ENCODE peak calls at places on chromosomes 11 and 22, in seven cellular contexts. U, C, J, T, Y, S and A are unnamed samples.

GRCh38 chr11:29435421-29435820 is 581.4 kb downstream of the KCNA4 start:
- DNase-seq in U (no peak), C (no peak), J (no peak), T (no peak), Y (no peak), S (no peak), A (no peak)

GRCh38 chr11:118033443-118033842 is 43.4 kb upstream of the TMPRSS4 start:
- DNase-seq in U (no peak), C (no peak), J (no peak), T (no peak), Y (no peak), S (no peak), A (no peak)

GRCh38 chr11:110355011-110355744 is 58.8 kb upstream of the RDX start:
- DNase-seq in U (no peak), C (no peak), J (no peak), T (peak; percentile 27), Y (no peak), S (no peak), A (no peak)

GRCh38 chr11:1122356-1123002 is 35.3 kb upstream of the MUC5AC start:
- DNase-seq in U (no peak), C (no peak), J (peak; percentile 7), T (no peak), Y (no peak), S (no peak), A (no peak)

GRCh38 chr11:105296806-105297205 is 157.2 kb upstream of the CARD18 start:
- DNase-seq in U (no peak), C (no peak), J (no peak), T (no peak), Y (no peak), S (no peak), A (no peak)

GRCh38 chr11:28878025-28878424 is 769.8 kb downstream of the METTL15 start:
- DNase-seq in U (peak; percentile 56), C (no peak), J (no peak), T (no peak), Y (no peak), S (no peak), A (no peak)

GRCh38 chr11:61826930-61827572 is 1.0 kb upstream of the FADS2 start:
- DNase-seq in U (no peak), C (peak; percentile 88), J (no peak), T (no peak), Y (no peak), S (peak; percentile 34), A (peak; percentile 49)

GRCh38 chr11:64536997-64537396 is 54.0 kb upstream of the SLC22A12 start:
- DNase-seq in U (no peak), C (no peak), J (no peak), T (no peak), Y (no peak), S (no peak), A (no peak)

GRCh38 chr11:78371221-78371899 is 46.3 kb downstream of the GAB2 start:
- DNase-seq in U (no peak), C (peak; percentile 58), J (no peak), T (no peak), Y (no peak), S (no peak), A (no peak)

GRCh38 chr11:36195496-36196346 is 93.5 kb downstream of the COMMD9 start:
- DNase-seq in U (no peak), C (no peak), J (no peak), T (no peak), Y (no peak), S (no peak), A (no peak)

GRCh38 chr11:46346886-46347636 is at the start of gene DGKZ:
- DNase-seq in U (no peak), C (peak; percentile 89), J (peak; percentile 99), T (peak; percentile 86), Y (peak; percentile 54), S (peak; percentile 91), A (peak; percentile 89)

GRCh38 chr11:63901660-63902059 is 15.3 kb downstream of the RCOR2 start:
- DNase-seq in U (no peak), C (peak; percentile 47), J (no peak), T (no peak), Y (no peak), S (no peak), A (no peak)

GRCh38 chr11:134656861-134657540 is 245.0 kb upstream of the B3GAT1 start:
- DNase-seq in U (no peak), C (no peak), J (no peak), T (no peak), Y (no peak), S (no peak), A (no peak)

GRCh38 chr22:49959782-49960158 is 802 bp upstream of the PIM3 start:
- DNase-seq in U (no peak), C (no peak), J (no peak), T (no peak), Y (no peak), S (peak; percentile 72), A (peak; percentile 47)

GRCh38 chr11:124674571-124674970 is 867 bp downstream of the SPA17 start:
- DNase-seq in U (no peak), C (no peak), J (no peak), T (no peak), Y (no peak), S (no peak), A (no peak)

GRCh38 chr11:80330302-80330701 is 889.5 kb upstream of the TENM4 start:
- DNase-seq in U (peak; percentile 3), C (no peak), J (no peak), T (no peak), Y (no peak), S (no peak), A (no peak)

GRCh38 chr11:92854952-92855351 is 114.5 kb upstream of the MTNR1B start:
- DNase-seq in U (no peak), C (no peak), J (no peak), T (no peak), Y (no peak), S (no peak), A (no peak)

GRCh38 chr11:57484141-57484710 is 23.9 kb downstream of the RTN4RL2 start:
- DNase-seq in U (no peak), C (peak; percentile 93), J (peak; percentile 38), T (no peak), Y (no peak), S (no peak), A (no peak)

GRCh38 chr22:46036558-46037408 is 59.8 kb upstream of the WNT7B start:
- DNase-seq in U (no peak), C (peak; percentile 48), J (no peak), T (no peak), Y (no peak), S (peak; percentile 79), A (no peak)

GRCh38 chr11:1920909-1921575 is 1.5 kb downstream of the TNNT3 start:
- DNase-seq in U (no peak), C (no peak), J (no peak), T (no peak), Y (no peak), S (no peak), A (no peak)

GRCh38 chr11:29616611-29617010 is 400.2 kb downstream of the KCNA4 start:
- DNase-seq in U (no peak), C (peak; percentile 1), J (no peak), T (no peak), Y (no peak), S (no peak), A (no peak)

GRCh38 chr22:24758164-24758799 is 16.2 kb downstream of the PIWIL3 start:
- DNase-seq in U (peak; percentile 2), C (peak; percentile 61), J (no peak), T (peak; percentile 61), Y (peak; percentile 19), S (peak; percentile 58), A (peak; percentile 65)

GRCh38 chr11:74311352-74311926 is at the start of gene P4HA3:
- DNase-seq in U (no peak), C (peak; percentile 69), J (peak; percentile 34), T (peak; percentile 56), Y (no peak), S (peak; percentile 70), A (peak; percentile 75)

GRCh38 chr22:29320546-29320945 is 5.0 kb upstream of the RASL10A start:
- DNase-seq in U (no peak), C (peak; percentile 33), J (no peak), T (no peak), Y (no peak), S (no peak), A (no peak)
- TF ChIP-seq CTCF in U (peak; percentile 32), C (peak; percentile 29), J (no peak), T (peak; percentile 32), Y (no peak), S (no peak), A (no peak)

GRCh38 chr22:37752189-37753061 is 55.3 kb upstream of the GCAT start:
- DNase-seq in U (peak; percentile 60), C (no peak), J (no peak), T (peak; percentile 30), Y (peak; percentile 97), S (peak; percentile 90), A (no peak)
- TF ChIP-seq CTCF in U (peak; percentile 13), C (no peak), J (no peak), T (no peak), Y (peak; percentile 23), S (no peak), A (no peak)

DNA sequence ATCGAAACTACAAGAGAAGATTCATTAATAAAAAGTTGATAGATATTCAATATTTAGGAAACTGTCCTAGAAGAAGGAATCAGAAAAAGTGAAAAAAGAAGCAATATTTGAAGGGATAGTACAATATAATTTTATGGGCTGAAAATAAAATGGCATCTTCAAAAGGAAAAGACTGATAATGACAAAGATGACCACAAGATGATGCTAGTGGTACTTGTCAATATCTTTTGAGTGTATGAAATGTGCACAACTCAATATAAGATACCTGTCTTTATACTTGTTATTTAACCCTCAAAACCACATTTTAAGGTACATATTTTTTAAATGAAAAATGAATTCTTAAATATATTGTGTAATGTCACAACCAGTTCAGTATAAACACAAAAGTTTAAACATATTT is 1059.6 kb upstream of the RAG2 start:
- DNase-seq in U (no peak), C (peak; percentile 16), J (no peak), T (no peak), Y (no peak), S (no peak), A (no peak)
- TF ChIP-seq CTCF in U (no peak), C (peak; percentile 15), J (no peak), T (peak; percentile 57), Y (peak; percentile 41), S (no peak), A (peak; percentile 48)

GRCh38 chr11:27721505-27722116 is 21.4 kb upstream of the BDNF start:
- DNase-seq in U (no peak), C (no peak), J (no peak), T (no peak), Y (no peak), S (no peak), A (no peak)

GRCh38 chr11:27722117-27722844 is 22.0 kb upstream of the BDNF start:
- DNase-seq in U (no peak), C (no peak), J (no peak), T (peak; percentile 18), Y (no peak), S (no peak), A (peak; percentile 47)

GRCh38 chr11:27720277-27720830 is 20.1 kb upstream of the BDNF start:
- DNase-seq in U (no peak), C (no peak), J (no peak), T (peak; percentile 65), Y (no peak), S (no peak), A (peak; percentile 40)

GRCh38 chr11:27723685-27724084 is 23.4 kb upstream of the BDNF start:
- DNase-seq in U (no peak), C (no peak), J (no peak), T (no peak), Y (no peak), S (no peak), A (no peak)

DNA sequence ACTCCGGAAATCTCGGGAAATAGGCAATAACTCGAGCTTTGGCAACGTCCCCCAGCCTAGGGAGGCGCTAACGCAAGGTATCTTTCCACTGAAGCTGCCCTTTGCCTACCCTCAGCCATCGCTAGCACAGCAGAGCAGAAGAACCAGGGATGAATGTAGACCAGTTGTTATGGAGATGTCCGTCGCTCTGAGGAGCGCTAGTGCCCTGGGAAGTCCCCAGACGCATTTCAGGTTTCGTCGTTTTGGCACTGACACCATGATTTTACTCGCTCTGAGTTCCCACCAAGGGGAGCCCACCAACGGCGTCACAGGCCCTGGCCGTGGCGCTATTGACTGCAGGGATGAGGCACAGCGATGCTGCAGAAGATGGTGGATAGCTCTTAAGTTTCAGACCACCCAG is 22.7 kb upstream of the BDNF start:
- DNase-seq in U (no peak), C (no peak), J (no peak), T (no peak), Y (no peak), S (no peak), A (peak; percentile 40)
- TF ChIP-seq CTCF in U (no peak), C (no peak), J (no peak), T (no peak), Y (no peak), S (no peak), A (no peak)